ENCODE peak calls at places on chromosomes 16 and 17, in four cellular contexts. V is fibroblast of the conjunctiva, P is GM04503, W is kidney epithelial cell. R is an unnamed sample.

GRCh38 chr16:54129810-54130209 is 156.8 kb downstream of the IRX3 start:
- DNase-seq in P (no peak), V (no peak), W (no peak), R (no peak)

GRCh38 chr17:75840779-75841123 is 3.5 kb downstream of the UNC13D start:
- DNase-seq in W (no peak), V (no peak), P (no peak), R (no peak)

GRCh38 chr17:35692811-35693210 is 38.6 kb upstream of the RASL10B start:
- DNase-seq in V (no peak), P (no peak), W (no peak), R (no peak)

GRCh38 chr16:1432388-1433262 is 1.7 kb downstream of the PERCC1 start:
- DNase-seq in P (no peak), W (no peak), V (no peak), R (no peak)

GRCh38 chr16:1903845-1904820 is 14.1 kb downstream of the HS3ST6 start:
- DNase-seq in V (no peak), W (no peak), P (no peak), R (no peak)

GRCh38 chr16:66508261-66508913 is 41.5 kb downstream of the TK2 start:
- DNase-seq in P (no peak), V (peak; percentile 64), W (peak; percentile 80), R (no peak)

GRCh38 chr16:11977206-11978041 is 890 bp downstream of the SNX29 start:
- DNase-seq in W (no peak), V (peak; percentile 54), P (peak; percentile 79), R (peak; percentile 68)

GRCh38 chr16:88914750-88915368 is 48.4 kb upstream of the PABPN1L start:
- DNase-seq in P (peak; percentile 39), W (no peak), V (peak; percentile 72), R (no peak)

GRCh38 chr16:565420-566330 is 1.1 kb upstream of the NHLRC4 start:
- DNase-seq in W (no peak), V (no peak), P (no peak), R (no peak)

GRCh38 chr17:65594585-65594940 is 33.1 kb upstream of the AXIN2 start:
- DNase-seq in V (no peak), W (no peak), P (no peak), R (peak; percentile 47)

GRCh38 chr17:42361781-42362186 is 26.5 kb downstream of the STAT3 start:
- DNase-seq in P (no peak), V (no peak), W (no peak), R (no peak)

GRCh38 chr17:35752471-35752870 is 568 bp downstream of the GAS2L2 start:
- DNase-seq in P (no peak), W (no peak), V (no peak), R (no peak)

GRCh38 chr17:15469260-15469659 is 1.8 kb upstream of the CDRT4 start:
- DNase-seq in W (no peak), V (no peak), P (no peak), R (no peak)

GRCh38 chr16:79602615-79603014 is 2.1 kb upstream of the MAF start:
- DNase-seq in P (no peak), V (no peak), W (no peak), R (no peak)

GRCh38 chr16:70553645-70554044 is 30.0 kb downstream of the SF3B3 start:
- DNase-seq in V (peak; percentile 65), W (no peak), P (peak; percentile 81), R (peak; percentile 93)

GRCh38 chr16:89052824-89053724 is 40.6 kb upstream of the ACSF3 start:
- DNase-seq in P (no peak), V (no peak), W (no peak), R (no peak)

GRCh38 chr17:59329558-59330313 is 1.7 kb upstream of the YPEL2 start:
- DNase-seq in P (peak; percentile 64), V (peak; percentile 68), W (no peak), R (peak; percentile 90)

GRCh38 chr16:51719376-51719775 is 568.3 kb upstream of the SALL1 start:
- DNase-seq in V (no peak), W (no peak), P (no peak), R (no peak)

GRCh38 chr16:56345406-56346050 is 79.8 kb downstream of the AMFR start:
- DNase-seq in W (no peak), P (no peak), V (no peak), R (no peak)

GRCh38 chr17:41894791-41895331 is 23.9 kb downstream of the ACLY start:
- DNase-seq in P (peak; percentile 85), W (peak; percentile 76), V (peak; percentile 84), R (peak; percentile 75)

GRCh38 chr17:76744747-76745146 is 6.8 kb downstream of the MFSD11 start:
- DNase-seq in W (no peak), V (no peak), P (no peak), R (no peak)

GRCh38 chr16:17459903-17460521 is 10.7 kb downstream of the XYLT1 start:
- DNase-seq in V (no peak), P (no peak), W (no peak), R (no peak)

GRCh38 chr16:53511403-53512280 is 8.6 kb upstream of the AKTIP start:
- DNase-seq in P (no peak), V (no peak), W (no peak), R (no peak)

GRCh38 chr16:66961065-66961744 is at the start of gene CES3:
- DNase-seq in W (no peak), V (peak; percentile 36), P (no peak), R (peak; percentile 72)

GRCh38 chr17:81926451-81927144 is 937 bp downstream of the MAFG start:
- DNase-seq in P (peak; percentile 51), W (peak; percentile 35), V (peak; percentile 47), R (peak; percentile 68)

GRCh38 chr17:78112508-78113471 is 15.8 kb downstream of the TMC6 start:
- DNase-seq in W (no peak), V (peak; percentile 20), P (no peak), R (peak; percentile 17)

GRCh38 chr16:80462902-80463301 is 77.9 kb upstream of the DYNLRB2 start:
- DNase-seq in P (no peak), V (no peak), W (no peak), R (no peak)

GRCh38 chr16:67842509-67843342 is 606 bp downstream of the THAP11 start:
- DNase-seq in W (no peak), V (peak; percentile 17), P (no peak), R (peak; percentile 49)

GRCh38 chr17:17818088-17818526 is 18.7 kb downstream of the SREBF1 start:
- DNase-seq in P (no peak), W (no peak), V (no peak), R (peak; percentile 52)

GRCh38 chr17:81527591-81528383 is at the start of gene FSCN2:
- DNase-seq in P (no peak), W (no peak), V (no peak), R (no peak)

R was measured in amniotic epithelial cell.